ENCODE peak calls at places on chromosomes 11 and 22, in five cellular contexts. H is HFF-Myc, B is neural progenitor cell, F is AG09309, A is AG10803. G is an unnamed sample.

GRCh38 chr11:108826136-108826535 is 161.3 kb downstream of the DDX10 start:
- DNase-seq in H (no peak), F (no peak), B (no peak), A (no peak), G (no peak)

GRCh38 chr11:44596541-44597276 is 31.2 kb downstream of the CD82 start:
- DNase-seq in B (no peak), F (no peak), A (no peak), H (no peak), G (no peak)

GRCh38 chr22:40572976-40573375 is 63.5 kb downstream of the MRTFA start:
- DNase-seq in H (no peak), B (no peak), A (peak), F (no peak), G (peak)

GRCh38 chr22:18078329-18079041 is 695 bp downstream of the PEX26 start:
- DNase-seq in H (no peak), B (no peak), F (no peak), A (peak), G (peak)

GRCh38 chr11:46264976-46265375 is 12.5 kb upstream of the CREB3L1 start:
- DNase-seq in A (no peak), F (no peak), B (no peak), H (no peak), G (no peak)

GRCh38 chr11:72556433-72556832 is 117.8 kb downstream of the PDE2A start:
- DNase-seq in A (no peak), B (peak), H (no peak), F (no peak), G (no peak)

GRCh38 chr11:45156201-45156600 is 9.8 kb downstream of the PRDM11 start:
- DNase-seq in F (no peak), H (no peak), A (no peak), B (no peak), G (no peak)

GRCh38 chr11:117823941-117824420 is 563 bp downstream of the FXYD2 start:
- DNase-seq in B (no peak), A (no peak), F (no peak), H (no peak), G (peak)

GRCh38 chr11:70505761-70506657 is 107.7 kb downstream of the CTTN start:
- DNase-seq in A (no peak), H (no peak), B (no peak), F (no peak), G (no peak)

GRCh38 chr11:108871152-108871551 is 206.3 kb downstream of the DDX10 start:
- DNase-seq in A (peak), B (peak), H (peak), F (no peak), G (peak)

GRCh38 chr11:8068605-8069221 is 12.3 kb upstream of the TUB start:
- DNase-seq in H (no peak), F (no peak), A (peak), B (no peak), G (peak)

GRCh38 chr11:95338430-95338991 is 107.5 kb upstream of the SESN3 start:
- DNase-seq in B (no peak), H (peak), A (peak), F (no peak), G (peak)

GRCh38 chr11:8934735-8935478 is 2.2 kb upstream of the C11orf16 start:
- DNase-seq in A (peak), F (peak), B (no peak), H (no peak), G (peak)

GRCh38 chr11:69356703-69357457 is 62.9 kb downstream of the MYEOV start:
- DNase-seq in F (no peak), H (no peak), A (no peak), B (no peak), G (no peak)

GRCh38 chr11:12824281-12825041 is 150.2 kb downstream of the TEAD1 start:
- DNase-seq in H (no peak), F (no peak), A (no peak), B (no peak), G (peak)

GRCh38 chr11:67154726-67155125 is 35.7 kb downstream of the KDM2A start:
- DNase-seq in H (no peak), B (no peak), F (no peak), A (no peak), G (no peak)

GRCh38 chr11:39678996-39679395 is 1780.5 kb downstream of the LRRC4C start:
- DNase-seq in B (no peak), H (no peak), F (no peak), A (no peak), G (no peak)

GRCh38 chr22:36387664-36387913 is 178 bp downstream of the MYH9 start:
- DNase-seq in H (no peak), A (no peak), F (no peak), B (no peak), G (no peak)
- H3K4me3 ChIP-seq in H (peak), A (peak), F (peak), B (peak), G (peak)

GRCh38 chr11:57639321-57640067 is 10.2 kb downstream of the YPEL4 start:
- DNase-seq in H (no peak), F (no peak), B (peak), A (no peak), G (no peak)

GRCh38 chr11:57641426-57641825 is 8.3 kb downstream of the YPEL4 start:
- DNase-seq in B (peak), F (peak), H (no peak), A (peak), G (peak)

GRCh38 chr11:57640068-57640800 is 9.5 kb downstream of the YPEL4 start:
- DNase-seq in A (no peak), B (no peak), H (no peak), F (no peak), G (no peak)

GRCh38 chr11:57638811-57639320 is 10.8 kb downstream of the YPEL4 start:
- DNase-seq in A (no peak), F (no peak), H (no peak), B (peak), G (peak)

GRCh38 chr11:57641011-57641410 is 8.7 kb downstream of the YPEL4 start:
- DNase-seq in H (no peak), F (no peak), B (peak), A (no peak), G (peak)
- TF ChIP-seq CTCF in H (peak), F (peak), B (peak), A (peak), G (peak)

GRCh38 chr22:37427128-37427710 is at the start of gene ELFN2:
- DNase-seq in F (no peak), H (no peak), B (peak), A (peak), G (peak)
- H3K4me3 ChIP-seq in F (peak), H (peak), B (peak), A (peak), G (peak)

GRCh38 chr11:5420993-5421392 is 918 bp upstream of the OR51Q1 start:
- DNase-seq in F (no peak), H (no peak), A (no peak), B (peak), G (no peak)
- TF ChIP-seq CTCF in F (no peak), H (no peak), A (no peak), B (peak), G (no peak)

DNA sequence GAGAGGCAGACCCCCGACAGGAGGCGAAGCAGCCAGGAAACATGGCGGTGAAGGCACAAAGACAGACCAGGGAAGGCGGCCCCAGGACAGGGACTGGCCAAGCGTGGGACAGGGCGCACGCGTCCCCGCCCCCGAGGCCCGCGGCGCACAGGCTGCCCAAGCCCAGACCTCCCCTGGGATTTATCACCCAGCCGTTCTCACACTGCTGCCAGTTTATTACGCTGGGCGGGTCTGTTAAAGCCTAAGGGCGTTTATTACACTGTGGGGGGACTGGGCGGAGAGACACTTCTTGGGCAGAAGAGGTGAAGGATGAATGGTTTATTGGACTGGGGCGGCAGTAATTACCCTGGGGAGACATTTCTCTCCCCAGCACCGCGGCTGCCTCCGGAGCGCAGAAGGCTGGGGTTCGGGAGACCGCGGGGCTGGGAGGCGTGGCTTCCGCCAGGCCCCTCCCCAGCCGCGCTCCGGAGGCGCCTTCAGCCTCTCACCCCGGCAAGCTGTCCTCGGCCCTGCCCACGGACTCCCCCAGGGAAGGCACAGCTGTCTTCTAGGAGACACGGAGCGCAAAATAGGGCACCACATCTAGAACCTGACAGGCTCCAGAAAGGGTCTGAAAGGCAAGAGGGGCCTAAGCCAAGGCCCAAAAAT is 47.1 kb downstream of the SLC22A12 start:
- DNase-seq in A (no peak), H (no peak), F (no peak), B (peak), G (no peak)
- H3K4me3 ChIP-seq in A (no peak), H (no peak), F (no peak), B (peak), G (no peak)

DNA sequence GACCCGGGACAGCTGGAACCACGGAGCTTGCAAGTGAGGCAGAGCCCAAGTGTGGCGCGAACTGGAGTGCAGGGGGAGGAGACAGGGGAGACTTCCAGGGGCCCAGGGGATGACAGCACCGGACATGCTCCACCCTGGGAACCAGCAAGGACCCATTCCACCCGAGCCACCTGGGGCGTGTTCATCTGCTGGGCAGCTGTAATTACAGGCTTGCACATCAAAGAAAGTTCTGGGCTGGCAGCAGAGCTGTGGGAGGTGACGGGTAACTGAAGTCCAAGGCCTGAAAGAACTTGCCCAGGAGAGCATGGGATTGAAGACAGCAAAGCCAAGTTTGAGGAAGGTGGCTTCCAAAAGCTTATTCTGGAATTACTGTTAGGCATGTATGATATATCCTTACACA is 16.3 kb downstream of the CERK start:
- DNase-seq in B (no peak), A (no peak), H (no peak), F (no peak), G (no peak)
- TF ChIP-seq CTCF in B (no peak), A (no peak), H (no peak), F (no peak), G (no peak)

G was measured in cardiac fibroblast.